ENCODE peak calls at places on chromosomes 16 and 17, in eight cellular contexts. J, W, G, M, A, B, L and K are unnamed samples.

GRCh38 chr17:70119545-70119944 is 44.5 kb downstream of the KCNJ16 start:
- DNase-seq in J (no peak), W (no peak), G (no peak), M (no peak), A (no peak), B (no peak), L (no peak), K (no peak)

GRCh38 chr16:10976663-10977062 is 32.3 kb downstream of the CLEC16A start:
- DNase-seq in J (no peak), W (no peak), G (no peak), M (no peak), A (no peak), B (no peak), L (no peak), K (no peak)

GRCh38 chr17:82338858-82339633 is 5.5 kb upstream of the SECTM1 start:
- DNase-seq in J (peak), W (no peak), G (peak), M (peak), A (no peak), B (peak), L (peak), K (peak)

GRCh38 chr16:87897563-87898505 is 28.5 kb upstream of the SLC7A5 start:
- DNase-seq in J (no peak), W (no peak), G (no peak), M (no peak), A (peak), B (no peak), L (no peak), K (no peak)

GRCh38 chr17:31724026-31724425 is 135.0 kb downstream of the COPRS start:
- DNase-seq in J (no peak), W (no peak), G (peak), M (no peak), A (no peak), B (peak), L (no peak), K (no peak)

GRCh38 chr16:55494994-55495421 is 13.9 kb upstream of the LPCAT2 start:
- DNase-seq in J (peak), W (no peak), G (peak), M (no peak), A (no peak), B (peak), L (peak), K (peak)

GRCh38 chr17:41340934-41341861 is 9.4 kb downstream of the KRT33A start:
- DNase-seq in J (no peak), W (no peak), G (no peak), M (no peak), A (no peak), B (no peak), L (no peak), K (no peak)

GRCh38 chr16:8704098-8704497 is 29.7 kb downstream of the ABAT start:
- DNase-seq in J (no peak), W (no peak), G (no peak), M (no peak), A (no peak), B (no peak), L (no peak), K (no peak)

GRCh38 chr16:53099318-53100130 is 44.7 kb downstream of the CHD9 start:
- DNase-seq in J (peak), W (no peak), G (peak), M (peak), A (peak), B (peak), L (peak), K (peak)

GRCh38 chr17:37121616-37122015 is 172.9 kb downstream of the AATF start:
- DNase-seq in J (no peak), W (no peak), G (no peak), M (no peak), A (no peak), B (no peak), L (no peak), K (no peak)

GRCh38 chr17:83088451-83089321 is 9.3 kb downstream of the METRNL start:
- DNase-seq in J (no peak), W (no peak), G (no peak), M (no peak), A (no peak), B (no peak), L (no peak), K (no peak)

GRCh38 chr16:47939690-47940089 is 216.1 kb downstream of the ABCC12 start:
- DNase-seq in J (no peak), W (no peak), G (no peak), M (no peak), A (no peak), B (no peak), L (no peak), K (no peak)

GRCh38 chr17:61402073-61402541 is 2.5 kb downstream of the TBX2 start:
- DNase-seq in J (no peak), W (no peak), G (peak), M (no peak), A (no peak), B (no peak), L (no peak), K (no peak)

GRCh38 chr16:51433597-51433996 is 282.5 kb upstream of the SALL1 start:
- DNase-seq in J (no peak), W (no peak), G (no peak), M (no peak), A (no peak), B (no peak), L (no peak), K (no peak)

GRCh38 chr16:70476272-70477020 is 22.1 kb downstream of the FCSK start:
- DNase-seq in J (peak), W (no peak), G (peak), M (no peak), A (no peak), B (peak), L (no peak), K (peak)

GRCh38 chr16:9135797-9136196 is 44.4 kb downstream of the HAPSTR1 start:
- DNase-seq in J (no peak), W (no peak), G (no peak), M (no peak), A (no peak), B (no peak), L (no peak), K (no peak)

GRCh38 chr17:75077490-75078096 is 10.2 kb upstream of the SLC16A5 start:
- DNase-seq in J (peak), W (no peak), G (no peak), M (peak), A (peak), B (peak), L (no peak), K (peak)

GRCh38 chr16:26672206-26672605 is 394.5 kb upstream of the C16orf82 start:
- DNase-seq in J (no peak), W (no peak), G (no peak), M (no peak), A (peak), B (no peak), L (no peak), K (no peak)

GRCh38 chr17:67441052-67441738 is 64.1 kb downstream of the PITPNC1 start:
- DNase-seq in J (peak), W (peak), G (peak), M (no peak), A (peak), B (peak), L (no peak), K (no peak)

GRCh38 chr16:67856927-67857546 is 9.5 kb upstream of the CENPT start:
- DNase-seq in J (no peak), W (no peak), G (no peak), M (no peak), A (no peak), B (no peak), L (no peak), K (no peak)

GRCh38 chr16:89437991-89438390 is 52.4 kb downstream of the ANKRD11 start:
- DNase-seq in J (no peak), W (no peak), G (no peak), M (no peak), A (no peak), B (no peak), L (no peak), K (no peak)

GRCh38 chr17:5023588-5024147 is 11.6 kb downstream of the SLC52A1 start:
- DNase-seq in J (no peak), W (no peak), G (no peak), M (no peak), A (no peak), B (no peak), L (no peak), K (no peak)

GRCh38 chr17:1398900-1399299 is 1.1 kb downstream of the YWHAE start:
- DNase-seq in J (no peak), W (no peak), G (peak), M (peak), A (no peak), B (peak), L (no peak), K (no peak)